ENCODE peak calls at places on chromosomes 7 and 10, in five cellular contexts. D is GM06990; F is activated CD8-positive, alpha-beta memory T cell treated with anti-CD3 and anti-CD28 coated beads for 24 hours; C is stimulated activated naive B cell treated with anti-CD40 and anti-IgM and Interleukin-4, amounts not matched to agents 10 μg/mL and 1 μg/mL and 100 μg/mL, for 72 hours; T is Right ventricle myocardium superior. Q is an unnamed sample.
A peak's percentile ranks its signal among the peaks of the same experiment; 100 is the strongest.

GRCh38 chr10:454860-455259 is 234.6 kb downstream of the DIP2C start:
- DNase-seq in D (no peak), F (no peak), C (no peak), T (peak; percentile 57), Q (no peak)

GRCh38 chr10:75431180-75432111 is at the start of gene LRMDA:
- DNase-seq in D (no peak), F (no peak), C (no peak), T (peak; percentile 71), Q (no peak)

GRCh38 chr7:519974-520458 is 370 bp upstream of the PDGFA start:
- DNase-seq in D (peak; percentile 53), F (peak; percentile 70), C (peak; percentile 44), T (peak; percentile 74), Q (no peak)

GRCh38 chr10:119416855-119417254 is 125.7 kb downstream of the RGS10 start:
- DNase-seq in D (peak; percentile 48), F (peak; percentile 88), C (peak; percentile 50), T (peak; percentile 86), Q (peak; percentile 84)

GRCh38 chr7:151867912-151868804 is 8.8 kb downstream of the PRKAG2 start:
- DNase-seq in D (no peak), F (no peak), C (no peak), T (peak; percentile 88), Q (no peak)

GRCh38 chr7:148708026-148708685 is 9.5 kb downstream of the CUL1 start:
- DNase-seq in D (no peak), F (no peak), C (no peak), T (no peak), Q (no peak)

GRCh38 chr7:128021361-128021760 is 9.9 kb downstream of the LRRC4 start:
- DNase-seq in D (no peak), F (no peak), C (no peak), T (no peak), Q (no peak)

GRCh38 chr10:124356706-124357582 is 61.8 kb downstream of the OAT start:
- DNase-seq in D (no peak), F (no peak), C (no peak), T (no peak), Q (no peak)

GRCh38 chr7:73436031-73436929 is 2.7 kb downstream of the FZD9 start:
- DNase-seq in D (no peak), F (no peak), C (no peak), T (no peak), Q (no peak)

GRCh38 chr7:130365511-130366441 is 14.5 kb upstream of the CPA1 start:
- DNase-seq in D (peak; percentile 32), F (no peak), C (no peak), T (no peak), Q (peak; percentile 43)

GRCh38 chr10:7260912-7261700 is 149.7 kb downstream of the SFMBT2 start:
- DNase-seq in D (no peak), F (no peak), C (no peak), T (no peak), Q (no peak)

GRCh38 chr7:13639416-13639815 is 350.1 kb downstream of the ETV1 start:
- DNase-seq in D (no peak), F (no peak), C (no peak), T (no peak), Q (no peak)

GRCh38 chr7:140605337-140605736 is 35.3 kb downstream of the DENND2A start:
- DNase-seq in D (no peak), F (no peak), C (no peak), T (no peak), Q (no peak)

GRCh38 chr10:61662794-61663259 is at the start of gene CABCOCO1:
- DNase-seq in D (no peak), F (no peak), C (no peak), T (peak; percentile 70), Q (no peak)

GRCh38 chr7:26337232-26337865 is 45.7 kb downstream of the SNX10 start:
- DNase-seq in D (no peak), F (no peak), C (no peak), T (no peak), Q (no peak)

GRCh38 chr10:113705344-113705878 is 25.7 kb downstream of the CASP7 start:
- DNase-seq in D (no peak), F (no peak), C (no peak), T (no peak), Q (no peak)

GRCh38 chr7:118626739-118627138 is 402.2 kb downstream of the ANKRD7 start:
- DNase-seq in D (no peak), F (no peak), C (no peak), T (no peak), Q (no peak)

Q was measured in germinal center.